ENCODE peak calls at places on chromosome 1, in ten cellular contexts. T is effector memory CD4-positive, alpha-beta T cell; P is left ventricle myocardium inferior; X is cardiac muscle cell; W is A549; O is Caco-2; Q is PC-9; J is breast epithelium; U is MM.1S; D is colonic mucosa. N is an unnamed sample.

GRCh38 chr1:20074725-20075171 is 4.8 kb downstream of the PLA2G5 start:
- DNase-seq in T (no peak), P (no peak), X (no peak), W (no peak), O (no peak), Q (no peak), J (no peak), U (no peak), D (no peak), N (no peak)

GRCh38 chr1:44874155-44874554 is 31.1 kb upstream of the PTCH2 start:
- DNase-seq in T (no peak), P (no peak), X (no peak), W (no peak), O (no peak), Q (no peak), J (no peak), U (no peak), D (no peak), N (no peak)

GRCh38 chr1:69898403-69898947 is 306.9 kb downstream of the LRRC40 start:
- DNase-seq in T (no peak), P (no peak), X (no peak), W (no peak), O (no peak), Q (no peak), J (no peak), U (no peak), D (no peak), N (no peak)

GRCh38 chr1:71850936-71851335 is 431.4 kb downstream of the NEGR1 start:
- DNase-seq in T (no peak), P (no peak), X (no peak), W (no peak), O (no peak), Q (no peak), J (no peak), U (peak; percentile 75), D (no peak), N (no peak)

GRCh38 chr1:168621356-168621755 is 45.0 kb downstream of the XCL1 start:
- DNase-seq in T (no peak), P (no peak), X (peak; percentile 60), W (no peak), O (peak; percentile 45), Q (no peak), J (no peak), U (no peak), D (no peak), N (peak; percentile 27)

GRCh38 chr1:47650606-47651005 is 212.8 kb downstream of the FOXD2 start:
- DNase-seq in T (no peak), P (no peak), X (no peak), W (no peak), O (no peak), Q (no peak), J (no peak), U (no peak), D (no peak), N (peak; percentile 12)

GRCh38 chr1:17197696-17198095 is 7.2 kb upstream of the PADI1 start:
- DNase-seq in T (no peak), P (no peak), X (no peak), W (no peak), O (no peak), Q (no peak), J (no peak), U (no peak), D (no peak), N (no peak)

GRCh38 chr1:58722967-58723366 is 23.1 kb upstream of the MYSM1 start:
- DNase-seq in T (no peak), P (no peak), X (no peak), W (no peak), O (no peak), Q (no peak), J (no peak), U (peak; percentile 23), D (no peak), N (no peak)

GRCh38 chr1:234208791-234209190 is 164.5 kb upstream of the COA6 start:
- DNase-seq in T (no peak), P (no peak), X (no peak), W (peak; percentile 71), O (no peak), Q (peak; percentile 41), J (no peak), U (no peak), D (no peak), N (no peak)

GRCh38 chr1:156502396-156502748 is 1.8 kb upstream of the MEF2D start:
- DNase-seq in T (no peak), P (no peak), X (no peak), W (peak; percentile 29), O (no peak), Q (peak; percentile 1), J (no peak), U (no peak), D (no peak), N (no peak)

GRCh38 chr1:156503672-156504055 is 3.1 kb upstream of the MEF2D start:
- DNase-seq in T (no peak), P (no peak), X (no peak), W (no peak), O (no peak), Q (peak; percentile 39), J (no peak), U (no peak), D (no peak), N (no peak)

GRCh38 chr1:156500847-156501686 is 492 bp upstream of the MEF2D start:
- DNase-seq in T (peak; percentile 90), P (peak; percentile 95), X (peak; percentile 96), W (peak; percentile 98), O (peak; percentile 94), Q (peak; percentile 87), J (peak; percentile 93), U (peak; percentile 98), D (peak; percentile 96), N (peak; percentile 95)

GRCh38 chr1:156504062-156504813 is 3.7 kb upstream of the MEF2D start:
- DNase-seq in T (no peak), P (no peak), X (no peak), W (peak; percentile 62), O (no peak), Q (no peak), J (no peak), U (peak; percentile 57), D (no peak), N (peak; percentile 20)

GRCh38 chr1:156502749-156503671 is 2.4 kb upstream of the MEF2D start:
- DNase-seq in T (no peak), P (peak; percentile 84), X (peak; percentile 54), W (peak; percentile 96), O (peak; percentile 90), Q (peak; percentile 90), J (no peak), U (no peak), D (peak; percentile 80), N (peak; percentile 92)
- H3K4me1 ChIP-seq in T (peaks cover 60% of the 10 kb centered on the region), P (peaks cover 85% of the 10 kb centered on the region), X (peaks cover 49% of the 10 kb centered on the region), W (peaks cover 59% of the 10 kb centered on the region), O (peaks cover 49% of the 10 kb centered on the region), Q (peaks cover 56% of the 10 kb centered on the region), J (peaks cover 26% of the 10 kb centered on the region), U (peaks cover 46% of the 10 kb centered on the region), D (peaks cover 26% of the 10 kb centered on the region), N (peaks cover 48% of the 10 kb centered on the region)

DNA sequence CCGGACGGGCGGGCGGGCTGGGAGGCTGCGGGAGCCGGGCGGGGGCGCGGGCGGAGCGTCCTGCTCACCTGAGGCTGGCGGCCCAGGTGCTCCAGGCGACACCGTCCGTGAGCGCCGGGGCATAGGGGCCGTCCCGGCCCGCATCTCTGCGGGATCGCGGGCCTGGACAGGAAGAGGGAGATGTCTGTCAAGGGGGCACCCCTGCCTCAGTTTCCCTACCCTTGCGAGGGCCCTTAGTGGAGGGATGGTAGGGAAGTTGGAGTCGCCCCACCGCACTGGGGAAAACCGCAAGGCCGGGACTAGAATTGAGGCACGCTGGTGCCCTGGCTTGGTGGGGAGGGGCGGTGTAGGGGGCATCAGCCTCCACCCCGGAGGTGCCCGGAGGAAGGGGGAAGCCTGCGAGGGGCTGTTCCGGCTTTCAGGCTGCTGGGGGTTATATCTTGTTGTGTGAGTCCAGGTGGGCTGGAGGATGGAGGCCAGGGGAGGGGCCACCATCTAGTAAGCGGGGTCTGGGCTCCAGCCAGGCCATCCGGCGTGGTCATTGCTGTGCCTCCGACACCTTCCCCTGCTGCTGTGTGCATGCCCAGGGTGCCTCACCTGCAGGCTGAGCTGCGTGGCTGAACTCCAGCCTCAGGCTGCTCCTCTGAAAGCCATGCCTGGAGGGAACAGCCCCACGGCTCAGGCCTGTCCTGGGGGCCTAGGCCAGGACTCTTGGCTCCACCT is 582 bp downstream of the VWA1 start:
- DNase-seq in T (no peak), P (no peak), X (no peak), W (no peak), O (no peak), Q (no peak), J (no peak), U (no peak), D (peak; percentile 30), N (no peak)
- H3K4me1 ChIP-seq in T (peaks cover 13% of the 10 kb centered on the region), P (peaks cover 75% of the 10 kb centered on the region), X (peaks cover 47% of the 10 kb centered on the region), W (peaks cover 51% of the 10 kb centered on the region), O (peaks cover 59% of the 10 kb centered on the region), Q (peaks cover 49% of the 10 kb centered on the region), J (peaks cover 55% of the 10 kb centered on the region), U (no peaks in the 10 kb centered on the region), D (peaks cover 44% of the 10 kb centered on the region), N (peaks cover 59% of the 10 kb centered on the region)

DNA sequence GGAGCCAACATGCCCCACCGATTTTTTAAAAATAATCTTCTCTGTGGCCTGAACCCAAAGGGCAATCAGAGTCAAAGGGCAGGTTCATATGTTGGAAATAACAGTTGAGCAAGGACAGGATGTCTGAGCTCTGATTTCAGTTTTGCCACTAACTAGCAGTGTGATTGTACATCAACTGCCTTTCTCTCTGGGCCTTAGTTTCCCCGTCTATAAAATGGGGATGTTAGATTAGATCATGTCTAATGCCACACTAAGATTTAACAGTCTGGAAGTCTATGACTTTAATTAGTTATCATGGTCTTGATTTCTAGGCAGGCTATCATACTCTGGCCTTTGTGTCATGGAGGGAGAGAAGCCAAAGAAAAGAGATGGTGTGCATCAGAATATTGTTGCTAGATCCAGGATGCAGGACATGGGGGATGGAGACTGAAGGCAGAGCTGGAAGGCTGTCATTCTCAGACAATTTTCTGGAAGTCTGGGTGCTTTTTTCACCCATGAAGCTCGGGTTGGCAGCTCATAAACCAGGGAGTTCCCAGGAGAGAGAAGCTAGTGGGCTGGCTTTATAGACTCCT is 28.4 kb downstream of the IER5 start:
- DNase-seq in T (no peak), P (no peak), X (no peak), W (no peak), O (no peak), Q (no peak), J (no peak), U (no peak), D (no peak), N (no peak)
- H3K4me1 ChIP-seq in T (no peaks in the 10 kb centered on the region), P (peaks cover 37% of the 10 kb centered on the region), X (peaks cover 10% of the 10 kb centered on the region), W (peaks cover 88% of the 10 kb centered on the region), O (peaks cover 70% of the 10 kb centered on the region), Q (peaks cover 92% of the 10 kb centered on the region), J (peaks cover 17% of the 10 kb centered on the region), U (peaks cover 10% of the 10 kb centered on the region), D (peaks cover 11% of the 10 kb centered on the region), N (peaks cover 18% of the 10 kb centered on the region)

DNA sequence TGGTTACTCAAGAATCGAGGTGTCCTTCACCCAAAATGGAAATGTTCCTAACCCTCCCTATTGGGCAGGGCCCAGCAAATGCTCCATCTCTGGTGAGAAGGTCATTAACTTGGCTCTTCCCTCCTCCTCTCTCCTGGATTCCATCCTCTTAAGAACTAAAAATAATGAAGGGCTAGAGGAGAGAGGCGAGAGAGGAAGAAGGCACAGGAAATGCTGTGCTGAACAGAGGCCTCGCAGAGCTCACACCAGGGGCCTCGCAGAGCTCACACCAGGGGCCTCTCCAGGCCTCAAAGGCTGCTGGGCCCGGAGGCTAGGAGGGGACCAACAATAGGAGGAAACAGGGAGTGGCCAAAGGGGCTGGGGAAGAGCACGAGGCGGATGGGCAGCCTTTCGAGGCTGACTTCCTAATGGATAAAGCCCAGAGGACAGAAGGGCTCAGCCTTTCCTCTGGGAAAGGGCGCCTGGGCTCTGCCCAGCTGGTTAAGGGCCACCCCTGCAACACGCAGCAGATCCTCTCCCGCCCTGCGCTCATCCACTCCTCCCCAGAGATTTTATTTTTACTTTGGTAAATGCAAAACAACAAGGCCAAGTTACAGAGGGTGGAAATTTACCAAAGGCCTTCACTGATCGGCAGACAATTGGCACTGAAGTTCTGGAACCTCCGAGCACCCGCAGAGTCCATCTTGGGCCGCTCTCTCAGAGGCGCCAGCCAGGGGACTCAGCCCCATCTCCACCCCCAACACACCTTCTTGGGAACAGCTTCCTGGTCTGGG is 78.5 kb downstream of the ITPKB start:
- DNase-seq in T (no peak), P (peak; percentile 68), X (peak; percentile 56), W (no peak), O (no peak), Q (no peak), J (no peak), U (no peak), D (no peak), N (peak; percentile 28)
- H3K4me1 ChIP-seq in T (peaks cover 24% of the 10 kb centered on the region), P (no peaks in the 10 kb centered on the region), X (peaks cover 70% of the 10 kb centered on the region), W (peaks cover 11% of the 10 kb centered on the region), O (peaks cover 10% of the 10 kb centered on the region), Q (peaks cover 41% of the 10 kb centered on the region), J (peaks cover 47% of the 10 kb centered on the region), U (peaks cover 86% of the 10 kb centered on the region), D (peaks cover 12% of the 10 kb centered on the region), N (peaks cover 39% of the 10 kb centered on the region)